ENCODE peak calls at places on chromosomes 13 and 19, in five cellular contexts. O is hepatocyte, C is HCT116, I is memory B cell, Y is fibroblast of lung. Z is an unnamed sample.

GRCh38 chr13:20294497-20294896 is 62.4 kb upstream of the GJB6 start:
- DNase-seq in O (no peak), C (peak), I (no peak), Y (no peak), Z (no peak)

GRCh38 chr13:110812111-110812868 is 98.8 kb downstream of the ING1 start:
- DNase-seq in O (no peak), C (no peak), I (no peak), Y (peak), Z (no peak)

GRCh38 chr19:41587101-41587837 is 11.3 kb downstream of the CEACAM21 start:
- DNase-seq in O (no peak), C (no peak), I (no peak), Y (no peak), Z (no peak)

GRCh38 chr19:8517551-8518442 is 3.8 kb upstream of the ZNF414 start:
- DNase-seq in O (no peak), C (no peak), I (no peak), Y (no peak), Z (peak)

GRCh38 chr13:101493541-101493940 is 41.1 kb downstream of the ITGBL1 start:
- DNase-seq in O (no peak), C (no peak), I (no peak), Y (no peak), Z (no peak)

GRCh38 chr19:4473708-4474503 is 1.8 kb downstream of the HDGFL2 start:
- DNase-seq in O (no peak), C (no peak), I (no peak), Y (peak), Z (no peak)

GRCh38 chr13:114065926-114066774 is 66.3 kb downstream of the RASA3 start:
- DNase-seq in O (no peak), C (no peak), I (peak), Y (no peak), Z (no peak)

GRCh38 chr19:42297034-42297433 is 4.9 kb upstream of the PRR19 start:
- DNase-seq in O (no peak), C (no peak), I (no peak), Y (no peak), Z (no peak)

GRCh38 chr13:46578590-46578975 is 25.6 kb downstream of the LRCH1 start:
- DNase-seq in O (no peak), C (no peak), I (no peak), Y (no peak), Z (no peak)

GRCh38 chr19:3722443-3723109 is 14.4 kb downstream of the TJP3 start:
- DNase-seq in O (peak), C (no peak), I (no peak), Y (no peak), Z (no peak)

GRCh38 chr19:48780684-48781391 is 25.5 kb downstream of the FGF21 start:
- DNase-seq in O (peak), C (no peak), I (no peak), Y (peak), Z (no peak)

GRCh38 chr19:33440682-33441081 is 67.2 kb downstream of the CEBPG start:
- DNase-seq in O (no peak), C (no peak), I (no peak), Y (no peak), Z (no peak)

Z was measured in HL-60.